ENCODE peak calls at places on chromosomes 5 and 9, in four cellular contexts. T is A549, A is pancreas, J is H1. D is an unnamed sample.
A peak's percentile ranks its signal among the peaks of the same experiment; 100 is the strongest.

GRCh38 chr9:28853487-28853886 is 1280.2 kb upstream of the C9orf72 start:
- DNase-seq in A (no peak), T (no peak), J (no peak), D (no peak)

GRCh38 chr9:127877566-127877998 is at the start of gene AK1:
- DNase-seq in T (no peak), J (no peak), A (peak; percentile 82), D (peak; percentile 84)

GRCh38 chr9:85178486-85178885 is 509.0 kb downstream of the NTRK2 start:
- DNase-seq in J (no peak), A (no peak), T (no peak), D (no peak)

GRCh38 chr9:86594724-86595123 is 240.5 kb upstream of the TUT7 start:
- DNase-seq in T (no peak), A (no peak), J (no peak), D (no peak)

GRCh38 chr5:17192191-17192590 is 25.2 kb upstream of the BASP1 start:
- DNase-seq in T (no peak), A (no peak), J (no peak), D (no peak)

GRCh38 chr9:89658931-89659330 is 54.1 kb downstream of the GADD45G start:
- DNase-seq in J (no peak), T (no peak), A (no peak), D (no peak)

GRCh38 chr5:93579561-93580386 is 1.2 kb downstream of the NR2F1-AS1 start:
- DNase-seq in T (no peak), J (no peak), A (no peak), D (no peak)

GRCh38 chr5:32542216-32543059 is 42.9 kb upstream of the SUB1 start:
- DNase-seq in A (no peak), J (no peak), T (no peak), D (peak; percentile 56)

GRCh38 chr9:78970375-78970774 is 601.4 kb upstream of the TLE4 start:
- DNase-seq in J (no peak), T (no peak), A (no peak), D (no peak)

GRCh38 chr9:131799177-131799823 is 59.4 kb upstream of the RAPGEF1 start:
- DNase-seq in T (no peak), J (no peak), A (peak; percentile 24), D (peak; percentile 91)

GRCh38 chr9:111985315-111985714 is 88.7 kb downstream of the UGCG start:
- DNase-seq in T (no peak), J (no peak), A (no peak), D (no peak)

GRCh38 chr5:41527201-41527779 is 16.9 kb upstream of the PLCXD3 start:
- DNase-seq in A (peak; percentile 16), J (no peak), T (no peak), D (peak; percentile 71)

GRCh38 chr9:76415154-76415553 is 20.9 kb upstream of the RFK start:
- DNase-seq in J (no peak), A (no peak), T (no peak), D (no peak)

GRCh38 chr9:135230817-135231520 is 143.5 kb downstream of the OLFM1 start:
- DNase-seq in A (peak; percentile 5), J (no peak), T (no peak), D (no peak)

GRCh38 chr5:78611161-78611605 is 37.4 kb downstream of the LHFPL2 start:
- DNase-seq in J (peak; percentile 10), A (no peak), T (no peak), D (no peak)

GRCh38 chr5:125865166-125865815 is 557.9 kb upstream of the GRAMD2B start:
- DNase-seq in A (no peak), J (no peak), T (no peak), D (no peak)

GRCh38 chr9:71984388-71985069 is 73.1 kb downstream of the C9orf85 start:
- DNase-seq in T (no peak), J (no peak), A (no peak), D (peak; percentile 30)

GRCh38 chr9:81363916-81364480 is 325.3 kb downstream of the TLE1 start:
- DNase-seq in A (no peak), J (no peak), T (no peak), D (no peak)

GRCh38 chr9:77651203-77651602 is 3.1 kb upstream of the GNA14 start:
- DNase-seq in T (no peak), J (no peak), A (no peak), D (no peak)

GRCh38 chr5:144566747-144567415 is 396.2 kb downstream of the KCTD16 start:
- DNase-seq in J (no peak), A (no peak), T (no peak), D (no peak)

GRCh38 chr9:114884787-114885452 is 45.5 kb downstream of the TNFSF8 start:
- DNase-seq in J (no peak), A (no peak), T (peak; percentile 44), D (no peak)

GRCh38 chr9:124574944-124575343 is 67.7 kb upstream of the NR5A1 start:
- DNase-seq in T (no peak), A (no peak), J (no peak), D (no peak)

GRCh38 chr5:14925326-14925725 is 53.7 kb upstream of the ANKH start:
- DNase-seq in T (no peak), A (no peak), J (no peak), D (no peak)

GRCh38 chr9:19050637-19051591 is 1.7 kb downstream of the RRAGA start:
- DNase-seq in J (no peak), T (no peak), A (no peak), D (no peak)

GRCh38 chr9:113882636-113883164 is 6.6 kb downstream of the ZNF618 start:
- DNase-seq in A (no peak), J (no peak), T (no peak), D (no peak)

GRCh38 chr9:132049900-132050299 is 29.8 kb downstream of the MED27 start:
- DNase-seq in T (no peak), J (no peak), A (no peak), D (no peak)

GRCh38 chr5:65327582-65327981 is 154.1 kb downstream of the ADAMTS6 start:
- DNase-seq in T (no peak), J (no peak), A (no peak), D (no peak)

GRCh38 chr9:134538856-134539562 is 102.6 kb upstream of the COL5A1 start:
- DNase-seq in J (no peak), A (no peak), T (no peak), D (peak; percentile 80)

GRCh38 chr9:130174920-130175321 is 2.7 kb downstream of the NCS1 start:
- DNase-seq in A (no peak), J (no peak), T (no peak), D (no peak)

GRCh38 chr5:138573949-138574670 is 1.1 kb downstream of the HSPA9 start:
- DNase-seq in A (no peak), J (no peak), T (no peak), D (no peak)

GRCh38 chr5:159459951-159460538 is 129.8 kb upstream of the IL12B start:
- DNase-seq in T (no peak), J (no peak), A (no peak), D (no peak)

GRCh38 chr5:178384815-178385471 is 152.3 kb upstream of the PHYKPL start:
- DNase-seq in T (no peak), A (no peak), J (no peak), D (no peak)

GRCh38 chr5:58262226-58262625 is 197.7 kb downstream of the PLK2 start:
- DNase-seq in A (no peak), J (no peak), T (no peak), D (no peak)

GRCh38 chr5:104540448-104540847 is 977.9 kb upstream of the NUDT12 start:
- DNase-seq in A (peak; percentile 22), T (no peak), J (no peak), D (peak; percentile 82)

GRCh38 chr5:153461341-153461740 is 29.1 kb upstream of the GRIA1 start:
- DNase-seq in A (no peak), T (no peak), J (no peak), D (no peak)

GRCh38 chr9:136882109-136882946 is 4.0 kb upstream of the TRAF2 start:
- DNase-seq in T (peak; percentile 96), A (peak; percentile 74), J (no peak), D (no peak)

GRCh38 chr9:34377402-34377741 is 674 bp upstream of the MYORG start:
- DNase-seq in T (peak; percentile 21), A (peak; percentile 76), J (no peak), D (no peak)

GRCh38 chr9:123960366-123960765 is 30.4 kb upstream of the DENND1A start:
- DNase-seq in J (no peak), T (no peak), A (no peak), D (no peak)

GRCh38 chr5:134072471-134073220 is 41.8 kb upstream of the TCF7 start:
- DNase-seq in A (no peak), J (no peak), T (no peak), D (no peak)

GRCh38 chr5:134070648-134070978 is 43.9 kb upstream of the TCF7 start:
- DNase-seq in T (no peak), A (no peak), J (no peak), D (peak; percentile 60)

GRCh38 chr5:134071850-134072207 is 42.7 kb upstream of the TCF7 start:
- DNase-seq in A (no peak), J (no peak), T (no peak), D (no peak)

GRCh38 chr5:134069553-134069952 is 44.9 kb upstream of the TCF7 start:
- DNase-seq in T (no peak), A (no peak), J (no peak), D (no peak)

GRCh38 chr5:134070979-134071849 is 43.3 kb upstream of the TCF7 start:
- DNase-seq in J (no peak), A (peak; percentile 49), T (peak; percentile 66), D (peak; percentile 29)
- H3K4me3 ChIP-seq in J (peak overlapping the region; percentile 40), A (peak overlapping the region; percentile 16), T (peak overlapping the region; percentile 54), D (peak overlapping the region; percentile 10)

GRCh38 chr5:140402258-140403074 is 833 bp downstream of the ANKHD1 start:
- DNase-seq in J (no peak), A (no peak), T (peak; percentile 44), D (peak; percentile 78)
- H3K4me1 ChIP-seq in J (peaks cover 4% of the 10 kb centered on the region), A (peaks cover 26% of the 10 kb centered on the region), T (peaks cover 37% of the 10 kb centered on the region), D (no peaks in the 10 kb centered on the region)

GRCh38 chr5:173780356-173781234 is 107.6 kb upstream of the CPEB4 start:
- DNase-seq in J (no peak), A (no peak), T (no peak), D (no peak)
- H3K27ac ChIP-seq in J (no peak overlapping the region), A (no peak overlapping the region), T (peak overlapping the region; percentile 94), D (no peak overlapping the region)

DNA sequence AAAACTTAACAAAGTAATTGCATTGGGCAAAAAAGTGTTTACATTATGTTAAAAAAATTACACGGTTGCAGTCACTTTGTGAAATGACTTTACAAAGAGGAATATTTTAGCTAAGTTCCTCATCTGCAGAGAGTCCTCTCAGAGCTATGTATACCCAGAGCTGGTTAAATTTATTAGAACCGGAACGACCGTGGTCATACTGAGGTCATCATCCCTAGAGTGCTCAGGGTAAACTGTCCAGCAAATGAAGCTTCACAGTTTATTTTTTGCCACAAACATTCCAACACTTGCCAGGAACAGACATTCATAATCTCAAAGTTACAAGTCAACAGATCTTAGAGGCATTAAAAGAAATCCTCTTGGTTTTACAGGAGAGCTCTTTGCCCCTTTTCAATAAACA is 902 bp downstream of the ROPN1L start:
- DNase-seq in A (no peak), T (no peak), J (no peak), D (no peak)
- H3K4me3 ChIP-seq in A (no peak overlapping the region), T (peak overlapping the region; percentile 57), J (peak overlapping the region; percentile 68), D (no peak overlapping the region)

DNA sequence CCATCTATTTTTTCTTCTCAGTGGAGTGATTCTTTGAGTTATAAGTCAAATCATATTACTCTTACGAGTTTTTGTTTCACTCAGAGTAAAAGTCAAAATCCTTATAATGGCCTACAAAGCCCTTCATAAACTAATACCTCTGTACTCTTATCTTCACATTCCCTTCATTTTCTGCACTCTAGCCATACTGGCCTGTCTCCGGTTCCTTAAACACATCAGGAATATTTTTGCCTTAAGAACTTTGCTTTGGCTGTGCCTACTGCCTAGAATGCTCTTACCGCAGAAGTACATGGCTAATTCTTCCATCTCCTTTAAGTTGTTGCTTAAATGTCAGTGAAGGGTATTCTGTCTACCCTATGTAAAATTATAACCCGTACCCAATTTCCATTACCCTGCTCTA is 132.9 kb upstream of the GRHPR start:
- DNase-seq in A (no peak), T (no peak), J (no peak), D (no peak)
- H3K4me1 ChIP-seq in A (peaks cover 3% of the 10 kb centered on the region), T (peaks cover 62% of the 10 kb centered on the region), J (no peaks in the 10 kb centered on the region), D (peaks cover 9% of the 10 kb centered on the region)

D was measured in cardiac muscle cell.